ENCODE peak calls at places on chromosomes 12 and 14, in six cellular contexts. H, E, A, T, K and U are unnamed samples. For H3K4me1, the result is how much of the 10 kb centered on the place peaks cover.

GRCh38 chr12:31118831-31119530 is 45.3 kb downstream of the DDX11 start:
- DNase-seq in H (no peak), K (no peak), E (peak), T (no peak), A (no peak), U (no peak)

GRCh38 chr12:112151766-112152541 is 26.6 kb downstream of the TRAFD1 start:
- DNase-seq in K (no peak), A (no peak), E (no peak), H (no peak), T (no peak), U (no peak)

GRCh38 chr14:22580604-22581003 is 8.4 kb downstream of the DAD1 start:
- DNase-seq in K (no peak), A (no peak), E (no peak), T (no peak), H (no peak), U (no peak)

GRCh38 chr14:99602788-99603415 is 1.1 kb downstream of the CCDC85C start:
- DNase-seq in K (no peak), A (no peak), E (peak), T (no peak), H (no peak), U (no peak)

GRCh38 chr12:101935769-101936741 is 58.7 kb downstream of the DRAM1 start:
- DNase-seq in H (peak), A (peak), E (no peak), T (no peak), K (peak), U (no peak)

GRCh38 chr14:102835959-102836358 is 58.7 kb downstream of the TRAF3 start:
- DNase-seq in T (no peak), H (no peak), A (no peak), E (no peak), K (no peak), U (no peak)

GRCh38 chr12:51405801-51406207 is 14.6 kb upstream of the GALNT6 start:
- DNase-seq in A (no peak), T (no peak), H (no peak), K (no peak), E (no peak), U (no peak)

GRCh38 chr12:41174602-41175001 is 13.5 kb upstream of the PDZRN4 start:
- DNase-seq in H (no peak), A (no peak), T (no peak), E (no peak), K (no peak), U (no peak)

GRCh38 chr14:101446387-101446969 is 114.8 kb upstream of the DIO3 start:
- DNase-seq in H (no peak), K (no peak), T (no peak), A (no peak), E (no peak), U (no peak)

GRCh38 chr12:83690465-83690864 is 1003.8 kb downstream of the TMTC2 start:
- DNase-seq in A (no peak), T (no peak), E (no peak), H (no peak), K (no peak), U (no peak)

GRCh38 chr12:130715996-130716917 is at the start of gene RIMBP2:
- DNase-seq in H (no peak), K (no peak), E (peak), T (no peak), A (peak), U (no peak)

GRCh38 chr14:39381366-39381765 is 50.9 kb downstream of the FBXO33 start:
- DNase-seq in E (no peak), H (no peak), K (no peak), T (no peak), A (no peak), U (no peak)

GRCh38 chr12:6766651-6767300 is 613 bp downstream of the PTMS start:
- DNase-seq in K (peak), A (peak), T (peak), E (peak), H (peak), U (no peak)

GRCh38 chr12:112305951-112306350 is 76.3 kb downstream of the HECTD4 start:
- DNase-seq in E (no peak), H (no peak), T (no peak), K (no peak), A (no peak), U (no peak)

GRCh38 chr12:83414981-83415380 is 728.3 kb downstream of the TMTC2 start:
- DNase-seq in A (no peak), K (no peak), E (no peak), T (no peak), H (no peak), U (no peak)

GRCh38 chr12:115998119-115998633 is 279.3 kb downstream of the MED13L start:
- DNase-seq in E (peak), T (no peak), K (no peak), A (peak), H (no peak), U (no peak)

GRCh38 chr14:73283592-73284379 is 46.5 kb downstream of the PAPLN start:
- DNase-seq in K (no peak), T (no peak), E (peak), A (peak), H (no peak), U (no peak)

GRCh38 chr12:16056910-16057309 is 145.8 kb downstream of the DERA start:
- DNase-seq in K (no peak), H (no peak), A (no peak), T (no peak), E (no peak), U (no peak)

GRCh38 chr12:1929241-1929984 is 11.0 kb upstream of the CACNA2D4 start:
- DNase-seq in T (peak), H (no peak), E (no peak), K (no peak), A (no peak), U (no peak)

GRCh38 chr12:11607313-11608081 is 42.0 kb upstream of the ETV6 start:
- DNase-seq in H (no peak), K (no peak), T (peak), A (peak), E (peak), U (no peak)

GRCh38 chr14:20327005-20327869 is 5.8 kb downstream of the CCNB1IP1 start:
- DNase-seq in E (peak), H (peak), A (peak), K (no peak), T (peak), U (no peak)

GRCh38 chr12:129549656-129550055 is 354.2 kb downstream of the TMEM132D start:
- DNase-seq in T (no peak), A (no peak), K (no peak), H (no peak), E (no peak), U (no peak)

GRCh38 chr12:23093488-23093887 is 468.5 kb downstream of the ETNK1 start:
- DNase-seq in T (no peak), H (no peak), K (no peak), E (no peak), A (peak), U (no peak)

GRCh38 chr14:60092516-60092915 is 793 bp downstream of the PCNX4 start:
- DNase-seq in E (peak), T (peak), H (peak), A (peak), K (no peak), U (no peak)

GRCh38 chr12:106248849-106249371 is 1.1 kb upstream of the CKAP4 start:
- DNase-seq in K (no peak), A (peak), E (no peak), T (peak), H (no peak), U (no peak)

GRCh38 chr14:73007835-73008234 is 19.1 kb downstream of the ZFYVE1 start:
- DNase-seq in E (no peak), A (no peak), H (peak), T (no peak), K (no peak), U (no peak)

GRCh38 chr12:14366211-14366762 is 805 bp downstream of the ATF7IP start:
- DNase-seq in A (peak), K (no peak), T (no peak), H (no peak), E (no peak), U (no peak)

GRCh38 chr12:71567562-71567961 is 96.1 kb downstream of the ZFC3H1 start:
- DNase-seq in A (no peak), T (no peak), K (no peak), E (peak), H (no peak), U (no peak)

GRCh38 chr12:126784328-126784921 is 1482.5 kb upstream of the TMEM132C start:
- DNase-seq in E (peak), H (no peak), T (peak), A (no peak), K (no peak), U (no peak)

DNA sequence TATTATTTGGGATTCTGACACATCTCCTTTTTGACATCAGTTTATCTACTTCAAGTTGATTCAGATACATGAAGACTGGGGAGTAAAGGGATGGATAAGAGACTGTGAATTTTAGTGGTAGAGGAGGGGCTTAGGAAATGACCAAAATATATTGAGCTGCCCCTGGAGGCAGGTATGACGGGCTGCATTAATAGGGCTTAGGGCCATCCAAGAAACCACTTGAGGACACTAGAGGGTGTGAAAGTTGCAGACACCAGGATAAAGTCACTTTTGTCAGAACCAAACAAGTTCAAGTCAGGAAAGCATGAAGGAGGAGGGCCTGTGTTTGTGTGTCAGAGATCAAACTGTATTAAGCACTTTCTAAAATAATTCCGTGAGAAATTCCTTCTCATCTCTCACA is 137.1 kb downstream of the SLC38A1 start:
- DNase-seq in H (no peak), K (no peak), E (peak), A (no peak), T (no peak), U (no peak)
- TF ChIP-seq CTCF in H (no peak), K (no peak), E (peak), A (peak), T (peak), U (peak)

GRCh38 chr12:120542166-120542565 is 8.0 kb downstream of the RNF10 start:
- DNase-seq in T (no peak), H (no peak), E (no peak), K (no peak), A (no peak), U (no peak)

GRCh38 chr12:120539303-120539702 is 5.1 kb downstream of the RNF10 start:
- DNase-seq in H (no peak), A (peak), T (no peak), K (peak), E (no peak), U (no peak)

GRCh38 chr12:120536064-120536791 is 2.1 kb downstream of the RNF10 start:
- DNase-seq in T (peak), K (no peak), H (no peak), E (no peak), A (no peak), U (no peak)

GRCh38 chr12:120538281-120539156 is 4.4 kb downstream of the RNF10 start:
- DNase-seq in A (peak), K (peak), E (no peak), T (peak), H (no peak), U (no peak)

DNA sequence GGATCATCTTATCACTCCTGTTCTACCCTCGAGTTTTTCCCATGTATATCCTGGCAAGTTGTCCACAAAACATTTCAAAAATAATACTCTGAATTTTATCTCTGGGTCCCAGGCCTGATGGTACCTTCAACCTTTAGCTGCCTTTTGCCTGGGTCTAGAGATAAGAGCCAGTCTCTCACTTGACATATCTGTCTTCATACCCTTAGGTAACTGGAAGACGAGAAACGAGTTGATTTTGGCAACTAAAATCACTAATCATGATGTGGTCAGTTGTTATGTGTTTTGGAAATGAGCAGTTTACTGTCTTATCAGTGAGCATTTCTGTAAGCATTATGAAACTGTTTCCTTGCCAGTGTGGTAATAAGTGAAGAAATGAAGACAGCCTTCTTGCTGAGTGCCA is 6.3 kb downstream of the RNF10 start:
- DNase-seq in K (no peak), E (no peak), A (peak), H (no peak), T (no peak), U (no peak)
- H3K4me1 ChIP-seq in K (half or more), E (under half), A (under half), H (under half), T (under half), U (under half)

GRCh38 chr12:124683725-124684124 is 116.3 kb upstream of the NCOR2 start:
- DNase-seq in K (no peak), H (no peak), E (no peak), A (no peak), T (no peak), U (no peak)
- H3K27ac ChIP-seq in K (no peak), H (peak), E (no peak), A (no peak), T (no peak), U (peak)

DNA sequence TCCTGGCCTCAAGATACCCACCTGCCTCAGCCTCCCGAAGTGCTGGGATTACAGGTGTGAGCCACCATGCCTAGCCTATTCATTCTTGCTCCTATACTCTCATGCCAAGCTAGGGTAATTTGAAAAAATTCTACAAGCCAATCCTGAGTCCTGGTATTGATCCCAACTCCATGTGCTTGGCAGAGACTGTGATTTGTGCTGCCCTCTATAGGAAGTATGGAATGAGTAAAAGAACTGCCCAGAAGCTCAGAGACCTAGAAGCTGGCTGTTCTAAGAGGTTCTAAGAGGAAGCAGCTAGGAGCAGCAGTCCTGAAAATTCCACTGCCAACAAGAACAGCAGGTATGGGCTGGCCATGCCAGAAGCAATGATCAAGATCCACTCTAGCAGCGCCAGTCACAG is 402.5 kb downstream of the PCNX1 start:
- DNase-seq in A (no peak), T (no peak), E (no peak), K (no peak), H (no peak), U (no peak)
- TF ChIP-seq CTCF in A (no peak), T (no peak), E (peak), K (no peak), H (no peak), U (peak)

DNA sequence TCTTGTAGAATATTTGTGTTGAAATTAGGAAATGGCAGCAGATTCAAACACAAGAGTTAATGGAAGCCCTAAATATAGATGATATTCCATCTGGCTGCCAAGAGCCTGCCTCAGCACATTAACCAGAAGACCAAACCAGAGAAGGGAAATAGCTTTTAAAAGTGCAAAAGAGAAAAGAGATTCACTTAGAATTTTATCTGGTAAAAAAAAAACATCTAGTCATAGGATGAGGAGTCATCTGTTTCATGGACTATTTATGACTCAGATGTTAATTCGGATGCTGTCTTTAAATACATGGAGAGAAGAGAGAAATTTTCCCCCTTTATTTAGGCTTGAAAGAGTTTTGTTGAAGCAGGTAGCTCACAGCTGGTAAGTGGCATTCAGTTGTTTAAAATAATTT is 201.6 kb upstream of the NUDT4 start:
- DNase-seq in H (no peak), K (no peak), E (no peak), A (peak), T (no peak), U (no peak)
- H3K4me1 ChIP-seq in H (under half), K (under half), E (under half), A (under half), T (under half), U (under half)

GRCh38 chr14:36773558-36773957 is 111.9 kb downstream of the PAX9 start:
- DNase-seq in T (no peak), H (no peak), K (no peak), E (no peak), A (peak), U (no peak)
- H3K27ac ChIP-seq in T (no peak), H (no peak), K (no peak), E (no peak), A (no peak), U (no peak)

GRCh38 chr12:3627336-3627735 is 125.6 kb downstream of the CRACR2A start:
- DNase-seq in K (no peak), T (no peak), A (no peak), H (no peak), E (no peak), U (no peak)

GRCh38 chr12:3630621-3631271 is 122.2 kb downstream of the CRACR2A start:
- DNase-seq in E (no peak), T (no peak), H (no peak), K (no peak), A (no peak), U (no peak)

GRCh38 chr12:3629082-3629830 is 123.7 kb downstream of the CRACR2A start:
- DNase-seq in K (no peak), H (no peak), A (no peak), E (no peak), T (no peak), U (no peak)

GRCh38 chr12:3630111-3630510 is 122.8 kb downstream of the CRACR2A start:
- DNase-seq in E (no peak), A (no peak), K (no peak), T (no peak), H (no peak), U (no peak)

GRCh38 chr12:3628629-3629028 is 124.3 kb downstream of the CRACR2A start:
- DNase-seq in H (no peak), E (no peak), K (no peak), A (no peak), T (no peak), U (no peak)
- TF ChIP-seq CTCF in H (no peak), E (no peak), K (no peak), A (no peak), T (no peak), U (no peak)